ENCODE peak calls at places on chromosomes 13 and 19, in seven cellular contexts. E is iPS-NIHi11; H is C1 segment of cervical spinal cord; A is GM23248; G is activated CD4-positive, alpha-beta T cell treated with anti-CD3 and anti-CD28 coated beads, Interleukin-2, amount 10 ng/mL, durations not matched to agents 7 days and 5 days; R is thyroid gland; F is NCI-H2171 treated with DMSO at 0.1 percent for 48 hours. X is an unnamed sample.

GRCh38 chr19:18408053-18408476 is 10.6 kb upstream of the LRRC25 start:
- DNase-seq in E (peak), H (no peak), A (no peak), G (peak), R (peak), F (no peak), X (no peak)

GRCh38 chr19:30046522-30046921 is 104.5 kb downstream of the URI1 start:
- DNase-seq in E (no peak), H (no peak), A (peak), G (no peak), R (no peak), F (peak), X (peak)

GRCh38 chr19:38975861-38976271 is 324 bp upstream of the FBXO17 start:
- DNase-seq in E (peak), H (peak), A (peak), G (no peak), R (no peak), F (no peak), X (no peak)

GRCh38 chr19:872266-872951 is 12.9 kb downstream of the CFD start:
- DNase-seq in E (peak), H (no peak), A (peak), G (peak), R (no peak), F (peak), X (peak)

GRCh38 chr19:42132851-42133528 is 744 bp upstream of the POU2F2 start:
- DNase-seq in E (peak), H (peak), A (peak), G (peak), R (peak), F (peak), X (peak)

GRCh38 chr13:24734951-24735350 is 29.0 kb upstream of the RNF17 start:
- DNase-seq in E (no peak), H (no peak), A (no peak), G (no peak), R (no peak), F (no peak), X (no peak)

GRCh38 chr19:50778906-50779430 is 8.7 kb downstream of the GPR32 start:
- DNase-seq in E (no peak), H (no peak), A (no peak), G (no peak), R (no peak), F (no peak), X (no peak)

GRCh38 chr13:94300401-94300800 is 179.1 kb downstream of the DCT start:
- DNase-seq in E (no peak), H (no peak), A (no peak), G (no peak), R (no peak), F (no peak), X (no peak)

GRCh38 chr13:31431722-31432137 is 232.0 kb downstream of the B3GLCT start:
- DNase-seq in E (peak), H (no peak), A (peak), G (peak), R (peak), F (peak), X (peak)

GRCh38 chr13:46369506-46370268 is 17.4 kb downstream of the RUBCNL start:
- DNase-seq in E (no peak), H (no peak), A (peak), G (no peak), R (peak), F (no peak), X (peak)

GRCh38 chr13:24997367-24997967 is 98.5 kb upstream of the PABPC3 start:
- DNase-seq in E (no peak), H (no peak), A (peak), G (peak), R (no peak), F (peak), X (peak)

GRCh38 chr19:13979686-13980085 is 26.4 kb downstream of the RFX1 start:
- DNase-seq in E (no peak), H (no peak), A (no peak), G (no peak), R (no peak), F (no peak), X (no peak)

GRCh38 chr13:42883771-42884170 is 102.4 kb downstream of the FAM216B start:
- DNase-seq in E (peak), H (no peak), A (peak), G (no peak), R (peak), F (peak), X (peak)

GRCh38 chr13:47110833-47111240 is 214.0 kb upstream of the HTR2A start:
- DNase-seq in E (no peak), H (no peak), A (no peak), G (no peak), R (no peak), F (no peak), X (no peak)

GRCh38 chr19:41860419-41861097 is 503 bp downstream of the RPS19 start:
- DNase-seq in E (no peak), H (no peak), A (peak), G (no peak), R (peak), F (no peak), X (no peak)

GRCh38 chr19:7515091-7515470 is 822 bp upstream of the ZNF358 start:
- DNase-seq in E (no peak), H (no peak), A (no peak), G (no peak), R (no peak), F (no peak), X (no peak)

GRCh38 chr13:66405908-66406802 is 824.0 kb downstream of the PCDH9 start:
- DNase-seq in E (no peak), H (no peak), A (no peak), G (no peak), R (no peak), F (peak), X (no peak)

GRCh38 chr13:105565328-105565727 is 970.1 kb downstream of the EFNB2 start:
- DNase-seq in E (no peak), H (no peak), A (no peak), G (no peak), R (no peak), F (no peak), X (no peak)

GRCh38 chr19:36963262-36963661 is 47.1 kb downstream of the ZNF568 start:
- DNase-seq in E (no peak), H (no peak), A (no peak), G (no peak), R (no peak), F (peak), X (peak)

GRCh38 chr19:55443045-55443823 is at the start of gene SHISA7:
- DNase-seq in E (peak), H (peak), A (peak), G (no peak), R (no peak), F (peak), X (no peak)

GRCh38 chr19:51461723-51462161 is 3.5 kb upstream of the SIGLEC8 start:
- DNase-seq in E (no peak), H (no peak), A (no peak), G (no peak), R (no peak), F (no peak), X (no peak)

GRCh38 chr13:45055198-45055901 is 65.0 kb upstream of the GTF2F2 start:
- DNase-seq in E (no peak), H (no peak), A (peak), G (no peak), R (no peak), F (peak), X (peak)

GRCh38 chr19:4678881-4679379 is 8.8 kb upstream of the MYDGF start:
- DNase-seq in E (peak), H (no peak), A (peak), G (no peak), R (no peak), F (no peak), X (no peak)

GRCh38 chr19:39031368-39032163 is 783 bp downstream of the FBXO27 start:
- DNase-seq in E (peak), H (peak), A (peak), G (peak), R (peak), F (peak), X (peak)

GRCh38 chr19:48645652-48646191 is at the start of gene CA11:
- DNase-seq in E (no peak), H (peak), A (peak), G (no peak), R (peak), F (no peak), X (no peak)

GRCh38 chr13:24713022-24713421 is 32.8 kb downstream of the ATP12A start:
- DNase-seq in E (no peak), H (no peak), A (no peak), G (no peak), R (peak), F (no peak), X (no peak)

GRCh38 chr19:52658595-52658994 is 20.4 kb upstream of the ZNF83 start:
- DNase-seq in E (no peak), H (no peak), A (no peak), G (no peak), R (no peak), F (no peak), X (no peak)

GRCh38 chr13:30866692-30867669 is 39.1 kb upstream of the MEDAG start:
- DNase-seq in E (no peak), H (no peak), A (no peak), G (no peak), R (no peak), F (no peak), X (no peak)

GRCh38 chr13:41622545-41623429 is 165.4 kb downstream of the RGCC start:
- DNase-seq in E (no peak), H (no peak), A (peak), G (no peak), R (no peak), F (no peak), X (no peak)

GRCh38 chr13:113666324-113666660 is 727 bp upstream of the GRK1 start:
- DNase-seq in E (no peak), H (no peak), A (no peak), G (no peak), R (no peak), F (no peak), X (no peak)

GRCh38 chr19:1634242-1634937 is 18.0 kb downstream of the TCF3 start:
- DNase-seq in E (no peak), H (no peak), A (no peak), G (no peak), R (no peak), F (no peak), X (no peak)

GRCh38 chr13:19864339-19865309 is 1.2 kb upstream of the ZMYM5 start:
- DNase-seq in E (peak), H (peak), A (peak), G (peak), R (peak), F (peak), X (peak)

GRCh38 chr19:14889994-14890393 is 4.1 kb upstream of the OR7A17 start:
- DNase-seq in E (no peak), H (no peak), A (no peak), G (no peak), R (no peak), F (no peak), X (no peak)

GRCh38 chr19:55353803-55354697 is 469 bp downstream of the COX6B2 start:
- DNase-seq in E (peak), H (no peak), A (peak), G (peak), R (peak), F (peak), X (no peak)